ENCODE peak calls at places on chromosomes 11 and 22, in seven cellular contexts. L, O, A, W, V, C and K are unnamed samples.

GRCh38 chr11:118806400-118806799 is 15.4 kb upstream of the DDX6 start:
- DNase-seq in L (no peak), O (no peak), A (no peak), V (no peak), W (no peak), C (no peak), K (no peak)

GRCh38 chr11:2264366-2265011 is 5.9 kb downstream of the ASCL2 start:
- DNase-seq in O (no peak), V (no peak), C (no peak), A (no peak), W (no peak), L (no peak), K (no peak)

GRCh38 chr11:44797051-44797450 is 70.3 kb downstream of the TSPAN18 start:
- DNase-seq in L (no peak), V (no peak), A (no peak), O (no peak), C (no peak), W (no peak), K (no peak)

GRCh38 chr11:28616566-28616965 is 508.4 kb downstream of the METTL15 start:
- DNase-seq in A (peak), W (no peak), O (peak), C (no peak), V (no peak), L (no peak), K (no peak)

GRCh38 chr11:34620820-34621792 is at the start of gene EHF:
- DNase-seq in V (peak), W (peak), L (no peak), O (no peak), C (peak), A (no peak), K (no peak)

GRCh38 chr22:50009765-50010675 is 2.5 kb downstream of the IL17REL start:
- DNase-seq in A (no peak), C (peak), L (peak), O (no peak), V (no peak), W (no peak), K (no peak)

GRCh38 chr11:78446210-78446609 is 28.6 kb upstream of the GAB2 start:
- DNase-seq in W (no peak), V (no peak), L (no peak), C (no peak), O (no peak), A (no peak), K (no peak)

GRCh38 chr22:37208401-37209139 is 3.7 kb downstream of the SSTR3 start:
- DNase-seq in L (no peak), V (no peak), C (no peak), A (no peak), W (no peak), O (no peak), K (peak)

GRCh38 chr11:99822846-99823565 is 802.3 kb downstream of the CNTN5 start:
- DNase-seq in C (no peak), V (no peak), A (peak), O (peak), W (no peak), L (no peak), K (no peak)

GRCh38 chr11:78727816-78728215 is 153.2 kb upstream of the NARS2 start:
- DNase-seq in C (no peak), A (no peak), L (no peak), V (no peak), W (no peak), O (no peak), K (no peak)

DNA sequence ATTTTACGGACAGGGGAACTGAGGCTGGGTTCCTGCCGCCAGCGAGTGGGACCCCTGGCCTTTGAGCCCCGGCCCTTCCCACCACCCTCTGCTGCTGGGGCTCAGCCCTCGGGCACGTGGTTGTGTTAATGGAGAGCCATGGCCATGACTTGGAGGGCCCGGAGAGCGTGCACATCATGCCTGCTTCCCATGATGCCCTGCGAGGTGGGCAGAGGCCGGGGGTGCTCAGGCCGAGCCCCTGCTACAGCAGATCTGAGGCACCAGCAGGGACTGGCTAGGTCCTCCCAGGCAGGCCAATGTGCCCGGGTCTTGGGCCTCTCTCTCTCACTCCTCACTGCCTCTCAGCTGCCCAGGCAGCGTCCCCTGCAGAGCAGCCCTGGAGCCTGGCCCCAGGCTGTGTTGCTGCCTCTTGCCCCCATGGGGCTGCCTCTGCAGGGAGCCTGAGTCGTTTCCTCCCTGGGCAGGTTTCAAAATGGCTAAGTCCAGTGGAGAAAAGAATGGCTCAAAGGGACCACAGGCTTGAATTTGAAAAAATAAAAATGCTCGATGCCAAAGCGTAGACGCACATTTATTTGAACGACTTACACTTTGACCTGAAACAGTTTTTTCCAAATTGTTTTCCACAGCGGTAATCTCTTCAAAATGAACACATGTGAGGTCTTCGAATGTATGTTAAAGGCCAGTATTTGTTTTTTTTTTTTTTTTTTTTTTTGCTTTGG is 72.6 kb upstream of the CLDN5 start:
- DNase-seq in A (peak), V (no peak), L (no peak), O (no peak), C (no peak), W (no peak), K (no peak)
- TF ChIP-seq CTCF in A (no peak), V (no peak), L (no peak), O (no peak), C (no peak), W (no peak), K (no peak)

GRCh38 chr11:19428206-19429001 is 187.7 kb upstream of the E2F8 start:
- DNase-seq in A (no peak), V (peak), L (no peak), C (peak), O (no peak), W (peak), K (no peak)
- TF ChIP-seq CTCF in A (no peak), V (no peak), L (no peak), C (no peak), O (no peak), W (peak), K (no peak)

DNA sequence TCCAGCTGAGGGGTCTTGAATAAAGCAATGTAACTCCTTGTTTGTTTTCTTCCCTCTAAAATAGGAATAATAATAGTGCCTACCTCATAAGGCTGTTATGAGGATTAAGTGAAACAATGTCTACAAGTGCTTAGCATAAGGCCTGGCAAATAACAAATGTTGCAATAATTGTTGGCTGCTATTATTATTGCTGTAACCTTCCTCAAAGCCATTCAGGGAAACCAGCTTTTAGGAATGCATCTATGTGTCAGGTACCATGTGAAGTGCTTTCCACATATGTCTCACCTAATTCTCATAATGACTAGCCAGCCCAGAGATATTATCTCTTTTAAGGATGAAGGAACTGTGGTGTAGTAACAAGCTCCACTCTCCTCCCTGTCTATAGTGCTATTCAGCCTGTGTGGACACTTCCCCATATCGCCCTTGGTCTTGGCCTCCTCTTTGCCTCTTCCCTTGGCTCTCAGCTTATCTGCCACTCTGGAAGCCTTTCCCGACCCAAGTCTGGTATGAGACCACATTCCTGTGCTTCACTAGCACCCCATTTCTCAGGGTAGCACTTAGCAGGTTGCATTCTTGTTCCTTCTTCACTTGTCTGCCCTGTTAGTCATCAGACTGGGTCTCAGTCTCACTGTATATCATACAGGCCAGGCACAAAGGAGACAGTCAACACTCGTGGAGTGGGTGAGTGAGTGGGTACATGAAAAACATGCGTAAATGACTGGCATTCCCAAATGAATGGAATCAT is 23.8 kb downstream of the CSNK2A3 start:
- DNase-seq in L (no peak), O (no peak), A (no peak), W (no peak), C (no peak), V (no peak), K (no peak)
- TF ChIP-seq CTCF in L (no peak), O (no peak), A (no peak), W (no peak), C (no peak), V (no peak), K (no peak)

DNA sequence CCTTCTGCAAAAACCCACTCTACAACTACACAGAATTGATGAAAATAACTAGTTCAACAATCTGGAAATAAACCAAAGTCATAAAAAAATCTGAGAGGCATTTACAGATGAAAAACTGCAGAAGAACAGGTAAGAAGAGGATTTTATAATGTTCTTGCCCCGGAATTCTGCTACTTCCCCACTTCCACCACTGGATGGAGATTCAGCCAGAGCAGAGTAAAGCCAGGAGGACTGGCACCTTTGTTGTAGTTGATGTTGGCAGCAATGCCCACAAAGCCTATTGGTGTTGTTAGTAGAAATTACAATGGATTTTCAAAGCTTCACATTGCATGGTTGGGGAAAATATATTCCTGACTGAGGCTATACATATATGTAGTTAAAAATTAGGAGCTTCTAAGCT is 640.2 kb downstream of the LRRC4C start:
- DNase-seq in W (no peak), A (no peak), O (no peak), V (no peak), C (no peak), L (no peak), K (no peak)
- TF ChIP-seq CTCF in W (no peak), A (no peak), O (no peak), V (no peak), C (no peak), L (no peak), K (no peak)

DNA sequence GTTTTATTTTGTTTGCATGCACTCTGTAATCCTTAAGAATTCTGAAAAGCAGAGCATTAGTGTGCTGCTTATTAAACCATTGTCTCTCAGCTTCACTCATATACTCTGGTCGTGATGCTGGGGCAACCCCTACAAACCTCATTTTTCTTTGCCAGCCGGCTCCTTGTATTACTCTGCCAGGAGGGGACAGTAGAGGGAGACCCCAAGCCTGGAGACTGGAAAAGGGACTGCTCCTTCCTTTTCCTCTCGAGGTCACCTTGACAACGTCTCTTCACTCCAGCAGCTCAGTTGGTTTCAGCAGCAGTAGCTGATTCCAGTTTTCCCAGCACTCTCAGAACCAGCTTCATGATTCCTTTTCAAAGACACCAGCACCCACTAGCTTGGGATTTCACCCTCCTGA is 2.8 kb upstream of the JHY start:
- DNase-seq in O (no peak), A (no peak), V (no peak), C (no peak), W (no peak), L (no peak), K (no peak)
- TF ChIP-seq CTCF in O (no peak), A (no peak), V (no peak), C (no peak), W (no peak), L (no peak), K (no peak)

GRCh38 chr22:46835693-46836092 is 73.2 kb downstream of the TBC1D22A start:
- DNase-seq in C (no peak), W (no peak), V (no peak), A (no peak), O (no peak), L (no peak), K (no peak)

GRCh38 chr22:46830001-46830715 is 67.7 kb downstream of the TBC1D22A start:
- DNase-seq in O (peak), L (no peak), V (peak), C (peak), A (peak), W (peak), K (no peak)

GRCh38 chr22:46835288-46835687 is 72.8 kb downstream of the TBC1D22A start:
- DNase-seq in O (no peak), L (no peak), A (no peak), C (no peak), V (no peak), W (no peak), K (no peak)

GRCh38 chr22:46830841-46831240 is 68.4 kb downstream of the TBC1D22A start:
- DNase-seq in L (no peak), C (no peak), W (peak), O (peak), A (no peak), V (no peak), K (no peak)

GRCh38 chr22:46833228-46833627 is 70.8 kb downstream of the TBC1D22A start:
- DNase-seq in L (no peak), C (peak), V (no peak), O (peak), A (peak), W (no peak), K (no peak)
- TF ChIP-seq CTCF in L (no peak), C (peak), V (no peak), O (peak), A (peak), W (peak), K (no peak)

GRCh38 chr22:26512149-26512793 is at the start of gene TFIP11:
- DNase-seq in C (peak), W (peak), L (peak), A (peak), V (peak), O (peak), K (peak)
- TF ChIP-seq CTCF in C (no peak), W (no peak), L (no peak), A (no peak), V (no peak), O (no peak), K (no peak)

GRCh38 chr22:46335201-46336118 is at the start of gene TRMU:
- DNase-seq in L (peak), O (peak), W (peak), V (peak), A (peak), C (peak), K (peak)
- TF ChIP-seq CTCF in L (no peak), O (no peak), W (no peak), V (no peak), A (no peak), C (no peak), K (no peak)

GRCh38 chr22:46078241-46079092 is 71.9 kb upstream of the PPARA start:
- DNase-seq in L (peak), A (no peak), C (no peak), V (peak), W (peak), O (peak), K (no peak)
- TF ChIP-seq CTCF in L (no peak), A (no peak), C (no peak), V (no peak), W (no peak), O (no peak), K (no peak)

GRCh38 chr11:65811764-65812475 is 21.8 kb upstream of the SNX32 start:
- DNase-seq in O (no peak), V (no peak), L (peak), A (no peak), W (no peak), C (no peak), K (no peak)
- TF ChIP-seq CTCF in O (no peak), V (no peak), L (no peak), A (no peak), W (no peak), C (no peak), K (no peak)